ENCODE peak calls at places on chromosomes 1 and 21, in four cellular contexts. One of them, this sample, is unnamed.

GRCh38 chr1:160954158-160955104 is at the start of gene ITLN2:
- ATAC-seq in foreskin keratinocyte: peak; percentile 52
- ATAC-seq in left lung: peak; percentile 77
- ATAC-seq in RWPE2: peak; percentile 34
- ATAC-seq in this sample: peak; percentile 51

GRCh38 chr1:156143765-156144489 is 9.5 kb upstream of the SEMA4A start:
- ATAC-seq in foreskin keratinocyte: no peak
- ATAC-seq in left lung: no peak
- ATAC-seq in RWPE2: no peak
- ATAC-seq in this sample: no peak

GRCh38 chr21:42105476-42105875 is 34.4 kb downstream of the UMODL1 start:
- ATAC-seq in foreskin keratinocyte: no peak
- ATAC-seq in left lung: no peak
- ATAC-seq in RWPE2: no peak
- ATAC-seq in this sample: no peak

GRCh38 chr1:226821719-226822085 is 48.7 kb upstream of the PSEN2 start:
- ATAC-seq in foreskin keratinocyte: no peak
- ATAC-seq in left lung: peak; percentile 33
- ATAC-seq in RWPE2: no peak
- ATAC-seq in this sample: no peak

GRCh38 chr1:51058863-51059262 is 43.2 kb upstream of the C1orf185 start:
- ATAC-seq in foreskin keratinocyte: peak; percentile 29
- ATAC-seq in left lung: peak; percentile 62
- ATAC-seq in RWPE2: no peak
- ATAC-seq in this sample: peak; percentile 32

GRCh38 chr21:30818837-30819236 is 5.8 kb upstream of the KRTAP8-1 start:
- ATAC-seq in foreskin keratinocyte: no peak
- ATAC-seq in left lung: no peak
- ATAC-seq in RWPE2: no peak
- ATAC-seq in this sample: no peak

GRCh38 chr1:88985033-88985432 is 7.4 kb downstream of the KYAT3 start:
- ATAC-seq in foreskin keratinocyte: peak; percentile 99
- ATAC-seq in left lung: peak; percentile 59
- ATAC-seq in RWPE2: peak; percentile 99
- ATAC-seq in this sample: peak; percentile 96

GRCh38 chr1:35851175-35851869 is 31.7 kb upstream of the AGO1 start:
- ATAC-seq in foreskin keratinocyte: no peak
- ATAC-seq in left lung: peak; percentile 40
- ATAC-seq in RWPE2: no peak
- ATAC-seq in this sample: no peak

GRCh38 chr1:173603056-173603591 is at the start of gene SLC9C2:
- ATAC-seq in foreskin keratinocyte: no peak
- ATAC-seq in left lung: peak; percentile 86
- ATAC-seq in RWPE2: no peak
- ATAC-seq in this sample: no peak

GRCh38 chr1:201279313-201279712 is 4.0 kb upstream of the PKP1 start:
- ATAC-seq in foreskin keratinocyte: no peak
- ATAC-seq in left lung: peak; percentile 29
- ATAC-seq in RWPE2: no peak
- ATAC-seq in this sample: no peak

GRCh38 chr1:1594602-1594981 is 5.3 kb downstream of the FNDC10 start:
- ATAC-seq in foreskin keratinocyte: peak; percentile 54
- ATAC-seq in left lung: no peak
- ATAC-seq in RWPE2: peak; percentile 63
- ATAC-seq in this sample: peak; percentile 44

GRCh38 chr1:10917513-10918454 is 94.7 kb upstream of the TARDBP start:
- ATAC-seq in foreskin keratinocyte: no peak
- ATAC-seq in left lung: no peak
- ATAC-seq in RWPE2: peak; percentile 14
- ATAC-seq in this sample: no peak

GRCh38 chr1:172946814-172947507 is 103.8 kb downstream of the TNFSF18 start:
- ATAC-seq in foreskin keratinocyte: no peak
- ATAC-seq in left lung: no peak
- ATAC-seq in RWPE2: no peak
- ATAC-seq in this sample: peak; percentile 52

GRCh38 chr21:20999567-21000169 is 1.5 kb downstream of the NCAM2 start:
- ATAC-seq in foreskin keratinocyte: peak; percentile 31
- ATAC-seq in left lung: peak; percentile 51
- ATAC-seq in RWPE2: no peak
- ATAC-seq in this sample: no peak

GRCh38 chr1:68725353-68725752 is 228.5 kb upstream of the DEPDC1 start:
- ATAC-seq in foreskin keratinocyte: peak; percentile 59
- ATAC-seq in left lung: no peak
- ATAC-seq in RWPE2: peak; percentile 17
- ATAC-seq in this sample: no peak

GRCh38 chr21:43797415-43797814 is 8.0 kb downstream of the RRP1 start:
- ATAC-seq in foreskin keratinocyte: no peak
- ATAC-seq in left lung: no peak
- ATAC-seq in RWPE2: no peak
- ATAC-seq in this sample: no peak

GRCh38 chr1:247429526-247429925 is 13.6 kb downstream of the NLRP3 start:
- ATAC-seq in foreskin keratinocyte: no peak
- ATAC-seq in left lung: no peak
- ATAC-seq in RWPE2: no peak
- ATAC-seq in this sample: no peak

GRCh38 chr1:55010887-55011217 is 12.1 kb downstream of the BSND start:
- ATAC-seq in foreskin keratinocyte: no peak
- ATAC-seq in left lung: no peak
- ATAC-seq in RWPE2: no peak
- ATAC-seq in this sample: peak; percentile 20

GRCh38 chr1:39683591-39684312 is 7.5 kb downstream of the HPCAL4 start:
- ATAC-seq in foreskin keratinocyte: peak; percentile 15
- ATAC-seq in left lung: no peak
- ATAC-seq in RWPE2: no peak
- ATAC-seq in this sample: no peak

GRCh38 chr1:219659005-219659632 is 46.2 kb upstream of the ZC3H11B start:
- ATAC-seq in foreskin keratinocyte: no peak
- ATAC-seq in left lung: peak; percentile 42
- ATAC-seq in RWPE2: no peak
- ATAC-seq in this sample: no peak

GRCh38 chr1:2406451-2407041 is 5.8 kb downstream of the PEX10 start:
- ATAC-seq in foreskin keratinocyte: no peak
- ATAC-seq in left lung: no peak
- ATAC-seq in RWPE2: no peak
- ATAC-seq in this sample: no peak

This sample was measured in esophagus mucosa.